ENCODE peak calls at places on chromosome 17, in five cellular contexts. One of them, this sample, is unnamed.

GRCh38 chr17:79619196-79619595 is 8.3 kb upstream of the RBFOX3 start:
- DNase-seq in NCI-H510A: no peak
- DNase-seq in PC-9: no peak
- DNase-seq in type B pancreatic cell: peak; percentile 62
- DNase-seq in left colon: peak; percentile 4
- DNase-seq in this sample: no peak

GRCh38 chr17:81708739-81709185 is 3.3 kb upstream of the SLC25A10 start:
- DNase-seq in NCI-H510A: no peak
- DNase-seq in PC-9: no peak
- DNase-seq in type B pancreatic cell: no peak
- DNase-seq in left colon: no peak
- DNase-seq in this sample: no peak

GRCh38 chr17:8887834-8888703 is 20.6 kb upstream of the PIK3R6 start:
- DNase-seq in NCI-H510A: no peak
- DNase-seq in PC-9: peak; percentile 58
- DNase-seq in type B pancreatic cell: no peak
- DNase-seq in left colon: no peak
- DNase-seq in this sample: no peak

GRCh38 chr17:72273301-72274056 is 152.7 kb downstream of the SOX9 start:
- DNase-seq in NCI-H510A: no peak
- DNase-seq in PC-9: peak; percentile 43
- DNase-seq in type B pancreatic cell: no peak
- DNase-seq in left colon: no peak
- DNase-seq in this sample: no peak

GRCh38 chr17:59753522-59754467 is 46.3 kb downstream of the VMP1 start:
- DNase-seq in NCI-H510A: peak; percentile 64
- DNase-seq in PC-9: no peak
- DNase-seq in type B pancreatic cell: no peak
- DNase-seq in left colon: no peak
- DNase-seq in this sample: peak; percentile 89

GRCh38 chr17:18925187-18925586 is 26.8 kb upstream of the SLC5A10 start:
- DNase-seq in NCI-H510A: no peak
- DNase-seq in PC-9: no peak
- DNase-seq in type B pancreatic cell: no peak
- DNase-seq in left colon: no peak
- DNase-seq in this sample: no peak

GRCh38 chr17:34235389-34236028 is 19.6 kb upstream of the CCL2 start:
- DNase-seq in NCI-H510A: no peak
- DNase-seq in PC-9: no peak
- DNase-seq in type B pancreatic cell: no peak
- DNase-seq in left colon: peak; percentile 49
- DNase-seq in this sample: no peak

GRCh38 chr17:41413982-41414381 is 10.4 kb downstream of the KRT37 start:
- DNase-seq in NCI-H510A: no peak
- DNase-seq in PC-9: no peak
- DNase-seq in type B pancreatic cell: no peak
- DNase-seq in left colon: no peak
- DNase-seq in this sample: no peak

GRCh38 chr17:3647769-3648540 is 11.4 kb downstream of the CTNS start:
- DNase-seq in NCI-H510A: no peak
- DNase-seq in PC-9: peak; percentile 40
- DNase-seq in type B pancreatic cell: no peak
- DNase-seq in left colon: peak; percentile 45
- DNase-seq in this sample: no peak

GRCh38 chr17:17028878-17029535 is 13.2 kb upstream of the MPRIP start:
- DNase-seq in NCI-H510A: no peak
- DNase-seq in PC-9: no peak
- DNase-seq in type B pancreatic cell: no peak
- DNase-seq in left colon: no peak
- DNase-seq in this sample: no peak

GRCh38 chr17:41322264-41322902 is 6.9 kb upstream of the KRTAP17-1 start:
- DNase-seq in NCI-H510A: no peak
- DNase-seq in PC-9: peak; percentile 22
- DNase-seq in type B pancreatic cell: no peak
- DNase-seq in left colon: no peak
- DNase-seq in this sample: peak; percentile 33

GRCh38 chr17:16466407-16466806 is 25.6 kb downstream of the LRRC75A start:
- DNase-seq in NCI-H510A: no peak
- DNase-seq in PC-9: no peak
- DNase-seq in type B pancreatic cell: no peak
- DNase-seq in left colon: peak; percentile 71
- DNase-seq in this sample: no peak

GRCh38 chr17:44795421-44795820 is 34.7 kb downstream of the GJC1 start:
- DNase-seq in NCI-H510A: no peak
- DNase-seq in PC-9: no peak
- DNase-seq in type B pancreatic cell: no peak
- DNase-seq in left colon: no peak
- DNase-seq in this sample: no peak

GRCh38 chr17:64218066-64218465 is 45.0 kb downstream of the TEX2 start:
- DNase-seq in NCI-H510A: no peak
- DNase-seq in PC-9: no peak
- DNase-seq in type B pancreatic cell: no peak
- DNase-seq in left colon: no peak
- DNase-seq in this sample: no peak

GRCh38 chr17:80123791-80124190 is 22.4 kb downstream of the GAA start:
- DNase-seq in NCI-H510A: no peak
- DNase-seq in PC-9: peak; percentile 56
- DNase-seq in type B pancreatic cell: no peak
- DNase-seq in left colon: no peak
- DNase-seq in this sample: no peak

GRCh38 chr17:74547736-74548135 is 1.8 kb upstream of the CD300C start:
- DNase-seq in NCI-H510A: peak; percentile 32
- DNase-seq in PC-9: no peak
- DNase-seq in type B pancreatic cell: no peak
- DNase-seq in left colon: no peak
- DNase-seq in this sample: no peak

GRCh38 chr17:1511756-1512321 is 4.6 kb downstream of the INPP5K start:
- DNase-seq in NCI-H510A: no peak
- DNase-seq in PC-9: no peak
- DNase-seq in type B pancreatic cell: no peak
- DNase-seq in left colon: peak; percentile 74
- DNase-seq in this sample: no peak

GRCh38 chr17:68509151-68510057 is 2.8 kb upstream of the PRKAR1A start:
- DNase-seq in NCI-H510A: peak; percentile 86
- DNase-seq in PC-9: no peak
- DNase-seq in type B pancreatic cell: no peak
- DNase-seq in left colon: peak; percentile 66
- DNase-seq in this sample: no peak

GRCh38 chr17:65294184-65294719 is 157.1 kb downstream of the RGS9 start:
- DNase-seq in NCI-H510A: peak; percentile 52
- DNase-seq in PC-9: peak; percentile 32
- DNase-seq in type B pancreatic cell: no peak
- DNase-seq in left colon: peak; percentile 76
- DNase-seq in this sample: peak; percentile 19

GRCh38 chr17:73891001-73891400 is 246.8 kb upstream of the SDK2 start:
- DNase-seq in NCI-H510A: no peak
- DNase-seq in PC-9: no peak
- DNase-seq in type B pancreatic cell: no peak
- DNase-seq in left colon: no peak
- DNase-seq in this sample: no peak

GRCh38 chr17:1959871-1960569 is 65.1 kb downstream of the RTN4RL1 start:
- DNase-seq in NCI-H510A: no peak
- DNase-seq in PC-9: no peak
- DNase-seq in type B pancreatic cell: no peak
- DNase-seq in left colon: no peak
- DNase-seq in this sample: no peak

This sample was measured in HS-5.